ENCODE peak calls at places on chromosomes 6 and 20, in seven cellular contexts. S is spleen; T is IMR-90; A is lung; R is mammary epithelial cell; L is body of pancreas; K is CD8-positive, alpha-beta memory T cell. V is an unnamed sample.
A peak's percentile ranks its signal among the peaks of the same experiment; 100 is the strongest.

GRCh38 chr6:15504581-15505350 is 158.1 kb downstream of the DTNBP1 start:
- DNase-seq in S (peak; percentile 76), T (peak; percentile 98), A (peak; percentile 36), R (peak; percentile 92), L (peak; percentile 62), K (no peak), V (no peak)

GRCh38 chr20:11919046-11919445 is 1.4 kb downstream of the BTBD3 start:
- DNase-seq in S (no peak), T (peak; percentile 47), A (no peak), R (no peak), L (peak; percentile 76), K (no peak), V (no peak)

GRCh38 chr20:47102629-47103028 is 208.0 kb downstream of the EYA2 start:
- DNase-seq in S (no peak), T (no peak), A (no peak), R (no peak), L (no peak), K (no peak), V (no peak)

GRCh38 chr6:37972994-37973757 is 153.6 kb downstream of the ZFAND3 start:
- DNase-seq in S (no peak), T (no peak), A (no peak), R (no peak), L (no peak), K (no peak), V (no peak)

GRCh38 chr6:53999088-53999755 is 112.0 kb upstream of the MLIP start:
- DNase-seq in S (no peak), T (no peak), A (no peak), R (no peak), L (no peak), K (no peak), V (no peak)

GRCh38 chr6:123316733-123317323 is 319.9 kb downstream of the TRDN start:
- DNase-seq in S (no peak), T (peak; percentile 4), A (no peak), R (no peak), L (no peak), K (no peak), V (peak; percentile 72)

GRCh38 chr20:362271-363254 is 15.7 kb downstream of the NRSN2 start:
- DNase-seq in S (peak; percentile 87), T (peak; percentile 83), A (peak; percentile 91), R (peak; percentile 95), L (peak; percentile 97), K (no peak), V (peak; percentile 81)

GRCh38 chr6:19472168-19472567 is 365.0 kb upstream of the ID4 start:
- DNase-seq in S (no peak), T (peak; percentile 73), A (no peak), R (peak; percentile 99), L (no peak), K (no peak), V (no peak)

DNA sequence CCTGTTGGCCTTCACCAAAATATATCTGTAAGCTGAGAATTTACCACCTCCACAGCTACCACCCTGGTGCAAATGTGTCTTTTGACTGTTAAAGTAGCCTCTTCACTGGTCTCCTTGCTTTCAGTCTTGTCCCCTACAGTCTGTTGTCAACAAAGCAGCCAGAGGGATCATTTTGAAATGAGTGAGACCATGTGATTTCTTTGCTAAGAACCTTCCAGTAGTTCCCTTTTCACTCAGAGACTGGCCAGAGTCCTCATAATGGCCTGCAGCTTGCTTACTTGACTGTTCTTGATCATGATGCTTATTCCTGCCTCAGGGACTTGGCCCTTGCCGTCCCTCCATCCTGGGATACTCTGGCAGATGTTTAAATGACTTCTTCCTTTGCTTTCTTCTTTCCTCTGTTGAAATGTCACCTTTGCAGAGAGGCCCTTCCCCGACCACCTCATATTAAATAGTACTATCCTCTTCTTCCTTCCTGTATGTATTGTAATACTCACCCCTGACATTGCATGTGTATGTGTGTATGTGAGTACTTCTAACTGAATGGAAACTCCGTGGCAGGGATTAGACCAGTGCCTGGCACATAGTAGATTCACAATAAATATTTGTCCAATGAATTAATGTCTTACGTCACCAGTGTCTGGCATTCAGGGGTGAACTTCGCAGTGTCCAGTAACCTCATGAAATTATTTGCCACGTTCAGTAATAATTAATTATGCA is 5.0 kb downstream of the MANBAL start:
- DNase-seq in S (no peak), T (peak; percentile 77), A (no peak), R (no peak), L (no peak), K (no peak), V (no peak)
- H3K27ac ChIP-seq in S (no peak overlapping the region), T (peak overlapping the region; percentile 61), A (peak overlapping the region; percentile 20), R (peak overlapping the region; percentile 90), L (peak overlapping the region; percentile 23), K (no peak overlapping the region), V (peak overlapping the region; percentile 47)

DNA sequence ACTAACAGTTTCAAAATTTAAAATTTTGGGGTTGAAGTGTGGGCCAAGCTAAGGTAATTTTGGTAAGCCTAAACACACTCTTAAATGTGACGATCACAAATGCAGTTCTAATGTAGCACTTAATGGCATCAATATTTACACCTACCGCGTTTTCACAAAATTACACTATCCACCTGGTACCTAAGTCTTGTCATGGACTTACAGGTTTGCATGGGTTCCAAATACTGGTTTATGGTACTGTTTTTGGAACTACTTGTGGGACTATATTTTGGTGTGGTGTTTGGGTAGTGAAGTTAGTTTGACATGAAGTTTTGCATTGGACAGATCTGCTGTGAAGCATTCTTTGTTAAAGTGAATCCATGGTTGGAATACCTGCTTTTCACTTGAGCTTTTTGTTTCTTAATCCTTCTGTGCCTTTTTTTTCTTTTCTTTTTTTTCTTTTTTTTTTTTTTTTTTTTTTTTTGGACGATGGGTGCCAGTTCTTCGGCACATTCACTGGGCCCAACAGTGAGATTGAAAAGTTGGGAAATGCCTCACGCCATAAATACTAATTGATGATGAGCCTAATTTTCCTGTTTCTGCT is 6.5 kb downstream of the SRSF3 start:
- DNase-seq in S (no peak), T (no peak), A (no peak), R (no peak), L (no peak), K (no peak), V (peak; percentile 43)
- H3K4me3 ChIP-seq in S (peak overlapping the region; percentile 86), T (no peak overlapping the region), A (no peak overlapping the region), R (peak overlapping the region; percentile 92), L (no peak overlapping the region), K (peak overlapping the region; percentile 52), V (no peak overlapping the region)

DNA sequence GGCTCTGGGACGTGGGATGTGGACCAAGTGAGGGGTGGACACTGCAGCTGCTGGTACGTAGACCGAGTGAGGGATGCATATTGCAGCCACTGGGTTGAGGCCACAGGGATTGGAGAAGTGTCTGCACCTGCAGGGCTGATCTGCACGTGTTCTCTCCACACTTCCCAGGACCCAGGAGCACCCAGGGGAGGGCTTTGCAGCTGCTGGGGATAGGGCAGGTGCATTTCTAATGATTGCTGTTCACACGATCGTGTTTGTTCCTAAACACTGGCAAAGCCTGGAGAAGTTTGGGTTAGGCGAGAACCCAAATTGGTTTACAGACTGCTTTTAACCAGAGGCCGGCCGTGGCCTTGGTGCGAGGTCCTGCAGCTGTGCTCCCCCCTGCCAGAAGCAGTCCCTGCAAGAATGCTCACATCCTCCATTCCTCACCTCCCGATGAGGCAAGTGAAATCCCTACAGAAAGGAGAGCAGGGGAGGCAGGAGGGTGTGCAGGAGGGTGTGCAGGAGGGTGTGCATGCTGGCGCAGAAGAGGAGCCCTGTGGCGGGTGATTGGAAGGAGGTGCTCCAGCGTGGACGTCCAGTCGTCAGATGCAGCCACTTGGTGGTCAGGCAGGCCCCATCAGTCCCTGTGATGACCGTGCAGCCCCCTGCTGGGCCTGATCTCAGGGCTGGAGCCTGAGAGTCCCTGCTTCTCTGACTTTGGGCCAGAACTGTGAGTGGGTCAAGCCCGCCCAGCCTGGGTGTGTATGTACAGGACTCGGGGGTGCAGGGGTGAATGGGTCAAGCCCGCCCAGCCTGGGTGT is 55.6 kb upstream of the FRMD1 start:
- DNase-seq in S (peak; percentile 60), T (no peak), A (no peak), R (no peak), L (no peak), K (no peak), V (no peak)
- H3K27me3 ChIP-seq in S (peaks cover 16% of the 10 kb centered on the region), T (peaks cover 1% of the 10 kb centered on the region), A (no peaks in the 10 kb centered on the region), R (no peaks in the 10 kb centered on the region), L (no peaks in the 10 kb centered on the region), K (no peaks in the 10 kb centered on the region), V (no peaks in the 10 kb centered on the region)

GRCh38 chr6:24907959-24908358 is 27.8 kb downstream of the RIPOR2 start:
- DNase-seq in S (no peak), T (no peak), A (no peak), R (no peak), L (no peak), K (no peak), V (no peak)
- H3K27ac ChIP-seq in S (peak overlapping the region; percentile 6), T (no peak overlapping the region), A (no peak overlapping the region), R (no peak overlapping the region), L (no peak overlapping the region), K (no peak overlapping the region), V (peak overlapping the region; percentile 100)

DNA sequence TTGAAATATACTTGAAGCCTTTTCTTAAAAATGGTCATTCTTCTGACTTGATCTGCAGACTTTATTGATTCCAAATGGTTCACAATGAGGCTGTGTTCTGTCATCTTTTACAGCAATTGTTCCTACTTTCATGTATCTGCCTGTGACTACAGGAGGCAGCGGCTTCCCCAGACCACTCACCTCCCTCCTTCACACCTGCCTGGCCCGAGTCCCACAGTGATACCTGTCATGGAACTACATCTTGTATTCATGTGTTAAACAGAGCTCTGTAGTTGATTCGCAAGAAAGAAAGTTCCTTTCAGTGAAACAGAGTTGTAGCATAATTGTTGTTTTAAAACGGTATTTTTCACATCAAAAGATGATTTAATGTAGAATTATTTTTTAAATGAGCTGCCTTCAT is 673.5 kb upstream of the AGPAT4 start:
- DNase-seq in S (no peak), T (no peak), A (no peak), R (no peak), L (no peak), K (no peak), V (no peak)
- H3K4me3 ChIP-seq in S (no peak overlapping the region), T (no peak overlapping the region), A (no peak overlapping the region), R (no peak overlapping the region), L (no peak overlapping the region), K (no peak overlapping the region), V (no peak overlapping the region)

V was measured in Karpas-422.